ENCODE peak calls at places on chromosomes 1 and 21, in four cellular contexts. One of them, this sample, is unnamed.

GRCh38 chr1:18784523-18784833 is 75.0 kb downstream of the TAS1R2 start:
- DNase-seq in activated CD4-positive, alpha-beta T cell treated with anti-CD3 and anti-CD28 coated beads, Interleukin-2, amount 50 U/mL, for 4 hours: no peak
- DNase-seq in LoVo: no peak
- DNase-seq in IMR-90: no peak
- DNase-seq in this sample: no peak

GRCh38 chr1:73331726-73332125 is 866.2 kb downstream of the LRRIQ3 start:
- DNase-seq in LoVo: no peak
- DNase-seq in activated CD4-positive, alpha-beta T cell treated with anti-CD3 and anti-CD28 coated beads, Interleukin-2, amount 50 U/mL, for 4 hours: no peak
- DNase-seq in IMR-90: no peak
- DNase-seq in this sample: no peak

GRCh38 chr1:91742848-91743292 is 143.1 kb downstream of the TGFBR3 start:
- DNase-seq in LoVo: peak; percentile 23
- DNase-seq in activated CD4-positive, alpha-beta T cell treated with anti-CD3 and anti-CD28 coated beads, Interleukin-2, amount 50 U/mL, for 4 hours: no peak
- DNase-seq in IMR-90: peak; percentile 66
- DNase-seq in this sample: no peak

GRCh38 chr1:30376054-30376453 is 347.3 kb downstream of the MATN1 start:
- DNase-seq in LoVo: no peak
- DNase-seq in activated CD4-positive, alpha-beta T cell treated with anti-CD3 and anti-CD28 coated beads, Interleukin-2, amount 50 U/mL, for 4 hours: no peak
- DNase-seq in IMR-90: no peak
- DNase-seq in this sample: no peak

GRCh38 chr21:32653326-32653901 is 41.2 kb upstream of the CFAP298 start:
- DNase-seq in activated CD4-positive, alpha-beta T cell treated with anti-CD3 and anti-CD28 coated beads, Interleukin-2, amount 50 U/mL, for 4 hours: peak; percentile 5
- DNase-seq in IMR-90: peak; percentile 10
- DNase-seq in LoVo: peak; percentile 34
- DNase-seq in this sample: peak; percentile 43

GRCh38 chr1:211336775-211337174 is 10.1 kb downstream of the TRAF5 start:
- DNase-seq in LoVo: no peak
- DNase-seq in activated CD4-positive, alpha-beta T cell treated with anti-CD3 and anti-CD28 coated beads, Interleukin-2, amount 50 U/mL, for 4 hours: no peak
- DNase-seq in IMR-90: no peak
- DNase-seq in this sample: no peak

GRCh38 chr1:111571987-111572386 is 47.6 kb upstream of the RAP1A start:
- DNase-seq in IMR-90: peak; percentile 77
- DNase-seq in LoVo: no peak
- DNase-seq in activated CD4-positive, alpha-beta T cell treated with anti-CD3 and anti-CD28 coated beads, Interleukin-2, amount 50 U/mL, for 4 hours: no peak
- DNase-seq in this sample: no peak

GRCh38 chr1:220690140-220691038 is at the start of gene C1orf115:
- DNase-seq in activated CD4-positive, alpha-beta T cell treated with anti-CD3 and anti-CD28 coated beads, Interleukin-2, amount 50 U/mL, for 4 hours: peak; percentile 62
- DNase-seq in IMR-90: peak; percentile 13
- DNase-seq in LoVo: peak; percentile 88
- DNase-seq in this sample: peak; percentile 91

GRCh38 chr1:91787946-91788345 is 98.0 kb downstream of the TGFBR3 start:
- DNase-seq in IMR-90: no peak
- DNase-seq in activated CD4-positive, alpha-beta T cell treated with anti-CD3 and anti-CD28 coated beads, Interleukin-2, amount 50 U/mL, for 4 hours: no peak
- DNase-seq in LoVo: no peak
- DNase-seq in this sample: no peak

GRCh38 chr1:232306269-232306911 is 323.5 kb downstream of the SIPA1L2 start:
- DNase-seq in activated CD4-positive, alpha-beta T cell treated with anti-CD3 and anti-CD28 coated beads, Interleukin-2, amount 50 U/mL, for 4 hours: no peak
- DNase-seq in LoVo: no peak
- DNase-seq in IMR-90: no peak
- DNase-seq in this sample: no peak

GRCh38 chr1:36366091-36366661 is 19.5 kb downstream of the STK40 start:
- DNase-seq in LoVo: no peak
- DNase-seq in IMR-90: peak; percentile 75
- DNase-seq in activated CD4-positive, alpha-beta T cell treated with anti-CD3 and anti-CD28 coated beads, Interleukin-2, amount 50 U/mL, for 4 hours: peak; percentile 35
- DNase-seq in this sample: peak; percentile 38

GRCh38 chr1:84884671-84885389 is 8.2 kb downstream of the LPAR3 start:
- DNase-seq in LoVo: no peak
- DNase-seq in IMR-90: no peak
- DNase-seq in activated CD4-positive, alpha-beta T cell treated with anti-CD3 and anti-CD28 coated beads, Interleukin-2, amount 50 U/mL, for 4 hours: no peak
- DNase-seq in this sample: no peak

GRCh38 chr1:117290855-117291254 is 76.4 kb upstream of the MAN1A2 start:
- DNase-seq in IMR-90: no peak
- DNase-seq in LoVo: no peak
- DNase-seq in activated CD4-positive, alpha-beta T cell treated with anti-CD3 and anti-CD28 coated beads, Interleukin-2, amount 50 U/mL, for 4 hours: no peak
- DNase-seq in this sample: no peak

GRCh38 chr1:43770111-43770510 is 62.8 kb downstream of the ST3GAL3 start:
- DNase-seq in activated CD4-positive, alpha-beta T cell treated with anti-CD3 and anti-CD28 coated beads, Interleukin-2, amount 50 U/mL, for 4 hours: no peak
- DNase-seq in IMR-90: no peak
- DNase-seq in LoVo: no peak
- DNase-seq in this sample: no peak

GRCh38 chr1:18192974-18193373 is 85.4 kb downstream of the IGSF21 start:
- DNase-seq in activated CD4-positive, alpha-beta T cell treated with anti-CD3 and anti-CD28 coated beads, Interleukin-2, amount 50 U/mL, for 4 hours: no peak
- DNase-seq in LoVo: no peak
- DNase-seq in IMR-90: no peak
- DNase-seq in this sample: no peak

GRCh38 chr1:61051455-61052392 is 30.6 kb upstream of the NFIA start:
- DNase-seq in activated CD4-positive, alpha-beta T cell treated with anti-CD3 and anti-CD28 coated beads, Interleukin-2, amount 50 U/mL, for 4 hours: no peak
- DNase-seq in IMR-90: no peak
- DNase-seq in LoVo: peak; percentile 72
- DNase-seq in this sample: no peak

GRCh38 chr1:201103666-201104065 is 8.6 kb downstream of the CACNA1S start:
- DNase-seq in LoVo: no peak
- DNase-seq in IMR-90: no peak
- DNase-seq in activated CD4-positive, alpha-beta T cell treated with anti-CD3 and anti-CD28 coated beads, Interleukin-2, amount 50 U/mL, for 4 hours: no peak
- DNase-seq in this sample: no peak

GRCh38 chr1:202951437-202951836 is 6.7 kb downstream of the ADIPOR1 start:
- DNase-seq in LoVo: no peak
- DNase-seq in activated CD4-positive, alpha-beta T cell treated with anti-CD3 and anti-CD28 coated beads, Interleukin-2, amount 50 U/mL, for 4 hours: no peak
- DNase-seq in IMR-90: no peak
- DNase-seq in this sample: no peak

GRCh38 chr1:113874017-113874879 is 2.7 kb upstream of the PTPN22 start:
- DNase-seq in IMR-90: peak; percentile 8
- DNase-seq in activated CD4-positive, alpha-beta T cell treated with anti-CD3 and anti-CD28 coated beads, Interleukin-2, amount 50 U/mL, for 4 hours: no peak
- DNase-seq in LoVo: peak; percentile 55
- DNase-seq in this sample: peak; percentile 10

GRCh38 chr1:15797614-15798390 is 9.6 kb downstream of the UQCRHL start:
- DNase-seq in activated CD4-positive, alpha-beta T cell treated with anti-CD3 and anti-CD28 coated beads, Interleukin-2, amount 50 U/mL, for 4 hours: no peak
- DNase-seq in IMR-90: peak; percentile 19
- DNase-seq in LoVo: no peak
- DNase-seq in this sample: no peak

GRCh38 chr1:52662645-52663313 is 29.8 kb downstream of the SHISAL2A start:
- DNase-seq in LoVo: peak; percentile 40
- DNase-seq in activated CD4-positive, alpha-beta T cell treated with anti-CD3 and anti-CD28 coated beads, Interleukin-2, amount 50 U/mL, for 4 hours: no peak
- DNase-seq in IMR-90: peak; percentile 52
- DNase-seq in this sample: peak; percentile 84

GRCh38 chr21:46661211-46661625 is 25.7 kb downstream of the PRMT2 start:
- DNase-seq in activated CD4-positive, alpha-beta T cell treated with anti-CD3 and anti-CD28 coated beads, Interleukin-2, amount 50 U/mL, for 4 hours: peak; percentile 36
- DNase-seq in IMR-90: peak; percentile 82
- DNase-seq in LoVo: no peak
- DNase-seq in this sample: peak; percentile 69